ENCODE peak calls at places on chromosome 19, in nine cellular contexts. U, N, S, W, X, V, P, Z and A are unnamed samples. For H3K4me1, the result is how much of the 10 kb centered on the place peaks cover.

GRCh38 chr19:10819124-10820060 is 16.6 kb downstream of the TMED1 start:
- DNase-seq in P (no peak), V (no peak), W (no peak), U (no peak), S (no peak), Z (no peak), X (no peak), N (peak), A (no peak)

GRCh38 chr19:39247701-39248664 is 673 bp downstream of the IFNL4 start:
- DNase-seq in S (no peak), X (no peak), U (peak), P (no peak), V (peak), N (no peak), W (no peak), Z (no peak), A (no peak)

GRCh38 chr19:19661141-19661674 is 2.3 kb downstream of the ATP13A1 start:
- DNase-seq in P (no peak), W (no peak), U (no peak), N (no peak), X (peak), S (no peak), Z (no peak), V (no peak), A (no peak)

GRCh38 chr19:7919681-7920519 is at the start of gene SNAPC2:
- DNase-seq in P (peak), U (peak), N (peak), X (peak), Z (peak), W (peak), V (peak), S (peak), A (peak)

GRCh38 chr19:31659897-31660210 is 310.6 kb upstream of the TSHZ3 start:
- DNase-seq in V (no peak), W (no peak), U (no peak), P (peak), X (no peak), Z (no peak), S (no peak), N (no peak), A (no peak)

GRCh38 chr19:34154401-34154800 is 17.9 kb upstream of the LSM14A start:
- DNase-seq in Z (no peak), V (no peak), X (no peak), S (no peak), U (no peak), P (no peak), W (no peak), N (no peak), A (no peak)

GRCh38 chr19:9986787-9987281 is 23.5 kb downstream of the COL5A3 start:
- DNase-seq in N (peak), S (no peak), Z (peak), V (peak), P (peak), U (no peak), X (no peak), W (peak), A (peak)

GRCh38 chr19:3284759-3285646 is 60.5 kb downstream of the CELF5 start:
- DNase-seq in X (peak), S (peak), Z (no peak), P (peak), W (peak), N (peak), U (peak), V (peak), A (peak)

GRCh38 chr19:10432736-10433130 is 12.4 kb downstream of the PDE4A start:
- DNase-seq in Z (no peak), V (peak), U (no peak), S (no peak), X (no peak), P (no peak), N (peak), W (no peak), A (no peak)

GRCh38 chr19:41192574-41193419 is at the start of gene CYP2S1:
- DNase-seq in U (peak), S (no peak), X (no peak), N (no peak), W (peak), V (no peak), Z (no peak), P (no peak), A (no peak)

GRCh38 chr19:33304760-33305647 is 2.7 kb upstream of the CEBPA start:
- DNase-seq in U (peak), S (no peak), Z (no peak), X (no peak), P (no peak), N (no peak), V (peak), W (no peak), A (no peak)

GRCh38 chr19:53849237-53849676 is 18.4 kb upstream of the MYADM start:
- DNase-seq in N (no peak), V (no peak), Z (no peak), P (peak), X (no peak), W (peak), S (no peak), U (no peak), A (no peak)

GRCh38 chr19:36006955-36007354 is 1.7 kb downstream of the SYNE4 start:
- DNase-seq in N (no peak), W (no peak), X (no peak), P (no peak), U (no peak), Z (no peak), V (no peak), S (no peak), A (no peak)

GRCh38 chr19:56612737-56613136 is 17.6 kb downstream of the ZNF71 start:
- DNase-seq in Z (no peak), V (no peak), S (no peak), U (no peak), P (no peak), X (no peak), N (no peak), W (no peak), A (no peak)

GRCh38 chr19:53532362-53532761 is 5.6 kb upstream of the ZNF331 start:
- DNase-seq in N (no peak), X (no peak), W (no peak), P (no peak), Z (no peak), S (no peak), V (no peak), U (no peak), A (no peak)

GRCh38 chr19:35975608-35976214 is 19.3 kb upstream of the SDHAF1 start:
- DNase-seq in X (no peak), U (no peak), Z (no peak), S (peak), W (peak), P (peak), N (no peak), V (no peak), A (no peak)

GRCh38 chr19:56126983-56127780 is 6.1 kb upstream of the ZNF787 start:
- DNase-seq in S (no peak), Z (no peak), W (no peak), N (no peak), P (no peak), X (no peak), V (no peak), U (no peak), A (peak)

GRCh38 chr19:403221-404036 is 5.5 kb downstream of the C2CD4C start:
- DNase-seq in P (no peak), V (peak), U (peak), Z (no peak), X (peak), N (peak), S (no peak), W (no peak), A (no peak)

GRCh38 chr19:33407716-33408115 is 34.2 kb downstream of the CEBPG start:
- DNase-seq in V (no peak), P (no peak), W (no peak), S (no peak), N (peak), X (peak), Z (no peak), U (no peak), A (no peak)

GRCh38 chr19:11446652-11447301 is 11.3 kb downstream of the PRKCSH start:
- DNase-seq in V (peak), N (peak), X (peak), U (peak), P (no peak), Z (no peak), S (peak), W (peak), A (no peak)

GRCh38 chr19:15498156-15498858 is 10.0 kb upstream of the CYP4F22 start:
- DNase-seq in N (no peak), V (no peak), S (no peak), X (no peak), Z (no peak), U (no peak), W (no peak), P (no peak), A (no peak)

GRCh38 chr19:23075031-23075733 is 41.6 kb upstream of the ZNF730 start:
- DNase-seq in V (peak), Z (no peak), W (peak), U (peak), N (peak), X (no peak), P (peak), S (no peak), A (peak)

GRCh38 chr19:24062222-24062621 is 24.8 kb upstream of the ZNF254 start:
- DNase-seq in U (no peak), P (peak), N (no peak), Z (no peak), X (no peak), S (no peak), V (no peak), W (no peak), A (no peak)

GRCh38 chr19:27794444-27795042 is 1418.4 kb downstream of the UQCRFS1 start:
- DNase-seq in Z (no peak), P (peak), W (peak), U (no peak), S (peak), X (no peak), V (no peak), N (no peak), A (peak)

GRCh38 chr19:3270908-3271307 is 46.4 kb downstream of the CELF5 start:
- DNase-seq in X (peak), S (peak), U (no peak), V (peak), N (no peak), W (peak), P (peak), Z (no peak), A (peak)

GRCh38 chr19:35261356-35262100 is 7.2 kb upstream of the USF2 start:
- DNase-seq in N (peak), V (peak), S (no peak), W (no peak), P (no peak), X (no peak), Z (no peak), U (peak), A (no peak)

GRCh38 chr19:16325161-16325527 is 518 bp downstream of the KLF2 start:
- DNase-seq in S (peak), V (peak), U (peak), X (peak), W (no peak), P (no peak), N (no peak), Z (no peak), A (peak)

GRCh38 chr19:39236527-39236926 is 8.3 kb downstream of the IFNL3 start:
- DNase-seq in X (peak), P (no peak), U (no peak), Z (no peak), W (no peak), S (peak), V (no peak), N (no peak), A (no peak)

GRCh38 chr19:7932276-7932929 is 6.5 kb upstream of the CTXN1 start:
- DNase-seq in W (no peak), X (no peak), P (no peak), Z (no peak), S (no peak), N (no peak), U (no peak), V (no peak), A (no peak)

GRCh38 chr19:35315883-35316282 is 13.1 kb upstream of the CD22 start:
- DNase-seq in P (no peak), N (no peak), S (no peak), W (no peak), V (no peak), X (no peak), U (no peak), Z (no peak), A (no peak)

GRCh38 chr19:38346837-38347236 is 11.2 kb downstream of the CATSPERG start:
- DNase-seq in X (no peak), P (no peak), U (no peak), W (no peak), S (no peak), Z (no peak), N (no peak), V (no peak), A (no peak)

GRCh38 chr19:54208784-54209057 is 8.1 kb downstream of the RPS9 start:
- DNase-seq in X (no peak), W (peak), V (peak), S (no peak), N (no peak), U (no peak), P (no peak), Z (no peak), A (no peak)

GRCh38 chr19:11067356-11068113 is 21.7 kb upstream of the LDLR start:
- DNase-seq in X (no peak), U (no peak), Z (no peak), V (no peak), N (no peak), P (no peak), S (no peak), W (no peak), A (no peak)

GRCh38 chr19:9782282-9782681 is 13.7 kb upstream of the ZNF846 start:
- DNase-seq in N (no peak), Z (no peak), X (no peak), W (no peak), P (no peak), S (no peak), V (no peak), U (no peak), A (no peak)

GRCh38 chr19:5644051-5644450 is 21.2 kb downstream of the SAFB start:
- DNase-seq in U (no peak), P (no peak), Z (no peak), X (no peak), S (no peak), N (no peak), V (no peak), W (no peak), A (no peak)

GRCh38 chr19:35055715-35056179 is 14.2 kb downstream of the HPN start:
- DNase-seq in U (no peak), V (peak), Z (no peak), N (no peak), S (peak), P (no peak), W (no peak), X (no peak), A (no peak)

GRCh38 chr19:30226464-30227070 is 145.6 kb upstream of the ZNF536 start:
- DNase-seq in U (no peak), V (peak), X (no peak), P (no peak), N (no peak), W (no peak), Z (no peak), S (no peak), A (peak)

GRCh38 chr19:367561-367960 is 23.0 kb upstream of the MIER2 start:
- DNase-seq in X (no peak), U (no peak), P (no peak), W (no peak), N (no peak), S (no peak), V (no peak), Z (no peak), A (no peak)

GRCh38 chr19:8571006-8571411 is 6.2 kb downstream of the MYO1F start:
- DNase-seq in V (no peak), U (peak), N (no peak), W (peak), Z (no peak), S (peak), X (peak), P (peak), A (peak)

GRCh38 chr19:13018037-13018914 is 23.0 kb downstream of the NFIX start:
- DNase-seq in X (no peak), V (peak), N (peak), S (no peak), P (peak), U (peak), Z (no peak), W (peak), A (peak)
- H3K4me1 ChIP-seq in X (under half), V (under half), N (half or more), S (under half), P (half or more), U (half or more), Z (half or more), W (under half), A (half or more)

GRCh38 chr19:6826281-6826920 is 53.9 kb downstream of the VAV1 start:
- DNase-seq in Z (no peak), V (no peak), P (no peak), X (no peak), N (no peak), S (no peak), W (no peak), U (no peak), A (no peak)

GRCh38 chr19:6825076-6825774 is 52.7 kb downstream of the VAV1 start:
- DNase-seq in P (no peak), N (no peak), U (no peak), S (no peak), X (no peak), W (no peak), V (no peak), Z (no peak), A (no peak)

GRCh38 chr19:6832412-6832811 is 55.0 kb upstream of the ADGRE1 start:
- DNase-seq in W (no peak), X (no peak), V (no peak), Z (no peak), N (no peak), P (no peak), U (no peak), S (no peak), A (no peak)

GRCh38 chr19:6828306-6828697 is 55.8 kb downstream of the VAV1 start:
- DNase-seq in W (no peak), S (no peak), P (no peak), N (no peak), U (no peak), X (no peak), Z (no peak), V (no peak), A (no peak)

DNA sequence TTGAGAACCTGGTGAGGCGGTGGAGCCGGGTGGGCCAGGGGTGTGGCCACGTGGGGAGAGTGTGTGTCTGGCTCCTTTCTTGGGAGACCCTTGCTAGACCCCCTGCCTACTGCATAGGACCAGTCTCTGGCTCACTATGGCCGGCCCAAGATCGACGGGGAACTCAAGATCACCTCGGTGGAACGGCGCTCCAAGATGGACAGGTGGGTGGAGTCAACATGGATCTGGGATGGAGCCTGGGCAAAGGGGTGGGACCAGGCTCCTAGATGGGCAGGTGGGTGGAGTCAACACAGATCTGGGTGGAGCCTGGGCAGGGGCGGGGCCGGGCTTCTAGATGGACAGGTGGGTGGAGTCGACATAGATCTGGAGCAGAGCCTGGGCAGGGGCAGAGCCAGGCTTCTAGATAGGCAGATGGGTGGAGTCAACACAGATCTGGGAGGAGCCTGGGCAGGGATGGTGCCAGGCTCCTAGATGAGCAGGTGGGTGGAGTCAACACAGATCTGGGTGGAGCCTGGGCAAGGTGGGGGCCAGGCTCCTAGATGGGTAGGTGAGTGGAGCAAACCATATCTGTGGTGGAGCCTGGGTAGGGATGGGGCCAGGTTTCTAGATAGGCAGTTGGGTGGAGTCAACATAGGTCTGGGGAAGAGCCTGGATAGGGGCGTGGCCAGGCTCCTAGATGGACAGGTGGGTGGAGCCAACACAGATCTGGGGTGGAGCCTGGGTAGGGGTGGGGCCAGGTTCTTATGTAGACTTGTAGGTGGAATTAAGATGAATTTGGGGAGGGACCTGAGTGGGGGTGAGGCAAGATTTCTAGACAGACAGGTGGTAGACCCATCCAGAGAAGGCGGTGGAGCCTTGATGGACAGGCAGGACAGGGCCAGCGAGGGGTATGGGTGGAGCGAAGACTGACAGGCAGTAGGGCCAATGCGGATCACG is 56.5 kb downstream of the VAV1 start:
- DNase-seq in W (no peak), X (no peak), U (no peak), N (no peak), V (peak), Z (no peak), S (peak), P (no peak), A (peak)
- H3K27ac ChIP-seq in W (no peak), X (no peak), U (no peak), N (no peak), V (no peak), Z (no peak), S (no peak), P (no peak), A (no peak)

GRCh38 chr19:51367565-51368365 is 1.0 kb downstream of the CLDND2 start:
- DNase-seq in N (peak), X (peak), Z (peak), W (peak), U (peak), V (peak), P (peak), S (peak), A (peak)

GRCh38 chr19:51371186-51371690 is 1.2 kb downstream of the NKG7 start:
- DNase-seq in P (no peak), W (no peak), X (no peak), Z (no peak), S (no peak), V (no peak), U (no peak), N (peak), A (no peak)

GRCh38 chr19:51368366-51369282 is at the start of gene CLDND2:
- DNase-seq in P (no peak), X (peak), S (peak), Z (no peak), W (no peak), U (no peak), N (peak), V (no peak), A (no peak)

GRCh38 chr19:51372021-51372648 is 319 bp downstream of the NKG7 start:
- DNase-seq in W (no peak), P (no peak), V (no peak), Z (no peak), U (no peak), X (no peak), S (no peak), N (peak), A (no peak)

GRCh38 chr19:51370230-51370629 is 1.4 kb upstream of the CLDND2 start:
- DNase-seq in V (no peak), P (no peak), U (no peak), S (no peak), W (no peak), Z (no peak), N (peak), X (no peak), A (no peak)
- H3K4me1 ChIP-seq in V (under half), P (under half), U (under half), S (half or more), W (under half), Z (under half), N (under half), X (half or more), A (under half)

GRCh38 chr19:50475101-50475568 is 1.2 kb upstream of the EMC10 start:
- DNase-seq in V (no peak), P (no peak), S (no peak), Z (no peak), X (no peak), U (peak), N (peak), W (no peak), A (no peak)

GRCh38 chr19:50476224-50476942 is at the start of the genes EMC10 and GARIN5A:
- DNase-seq in P (peak), W (peak), Z (peak), X (peak), V (peak), N (peak), S (peak), U (peak), A (peak)

GRCh38 chr19:50477751-50478515 is 1.3 kb upstream of the GARIN5A start:
- DNase-seq in V (no peak), U (peak), S (no peak), Z (no peak), N (peak), X (no peak), P (no peak), W (no peak), A (no peak)

GRCh38 chr19:50475736-50476223 is 527 bp upstream of the EMC10 start:
- DNase-seq in Z (no peak), U (no peak), X (no peak), V (no peak), P (no peak), N (no peak), W (no peak), S (no peak), A (no peak)

DNA sequence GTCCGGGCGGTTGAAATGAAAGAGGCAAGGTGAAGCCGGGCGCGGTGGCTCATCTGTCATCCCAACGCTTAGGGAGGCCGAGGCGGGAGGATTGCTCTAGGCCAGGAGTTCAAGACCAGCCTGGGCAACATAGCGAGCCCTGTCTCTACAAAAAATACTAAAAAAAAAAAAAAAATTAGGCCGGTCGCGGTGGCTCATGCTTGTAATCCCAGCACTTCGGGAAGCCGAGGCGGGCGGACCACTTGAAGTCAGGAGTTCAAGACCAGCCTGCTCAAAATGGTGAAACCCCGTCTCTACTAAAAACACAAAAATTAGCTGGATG is 256 bp upstream of the GARIN5A start:
- DNase-seq in Z (no peak), U (no peak), P (no peak), S (no peak), N (no peak), V (no peak), W (no peak), X (no peak), A (no peak)
- H3K27ac ChIP-seq in Z (no peak), U (peak), P (no peak), S (peak), N (peak), V (peak), W (no peak), X (peak), A (peak)